ENCODE peak calls at places on chromosomes 6 and 20, in five cellular contexts. E is PC-3, D is neural progenitor cell, C is GM23338, A is MM.1S. R is an unnamed sample.
A peak's percentile ranks its signal among the peaks of the same experiment; 100 is the strongest.

GRCh38 chr6:1767481-1768246 is 157.9 kb downstream of the FOXC1 start:
- DNase-seq in E (peak; percentile 68), D (no peak), C (no peak), A (peak; percentile 49), R (peak; percentile 47)

GRCh38 chr6:47308674-47309325 is 905 bp downstream of the TNFRSF21 start:
- DNase-seq in E (peak; percentile 23), D (peak; percentile 70), C (peak; percentile 43), A (no peak), R (no peak)

GRCh38 chr20:58202039-58202438 is 26.4 kb downstream of the ANKRD60 start:
- DNase-seq in E (peak; percentile 29), D (no peak), C (no peak), A (no peak), R (no peak)

GRCh38 chr6:130680118-130680517 is 147.1 kb upstream of the SMLR1 start:
- DNase-seq in E (no peak), D (no peak), C (no peak), A (no peak), R (no peak)

GRCh38 chr6:159036673-159037072 is 8.1 kb downstream of the TAGAP start:
- DNase-seq in E (no peak), D (no peak), C (no peak), A (no peak), R (no peak)

GRCh38 chr6:2630891-2631458 is 119.7 kb downstream of the MYLK4 start:
- DNase-seq in E (peak; percentile 54), D (no peak), C (no peak), A (no peak), R (peak; percentile 57)

GRCh38 chr6:9195322-9195721 is 760.0 kb upstream of the SLC35B3 start:
- DNase-seq in E (no peak), D (no peak), C (no peak), A (no peak), R (no peak)

GRCh38 chr6:21188505-21189223 is 404.9 kb upstream of the SOX4 start:
- DNase-seq in E (no peak), D (no peak), C (no peak), A (peak; percentile 6), R (no peak)

GRCh38 chr6:85452441-85452881 is 2.6 kb downstream of the NT5E start:
- DNase-seq in E (no peak), D (no peak), C (no peak), A (no peak), R (no peak)

GRCh38 chr20:57246008-57246407 is 20.4 kb downstream of the BMP7 start:
- DNase-seq in E (no peak), D (no peak), C (no peak), A (no peak), R (no peak)

GRCh38 chr6:31581511-31582229 is 554 bp downstream of the LTB start:
- DNase-seq in E (no peak), D (peak; percentile 27), C (peak; percentile 43), A (no peak), R (no peak)

GRCh38 chr6:124487778-124488431 is 474.3 kb upstream of the RNF217 start:
- DNase-seq in E (peak; percentile 34), D (no peak), C (no peak), A (no peak), R (peak; percentile 38)

GRCh38 chr20:37734228-37734980 is 40.6 kb downstream of the CTNNBL1 start:
- DNase-seq in E (no peak), D (no peak), C (no peak), A (no peak), R (no peak)

GRCh38 chr6:22785036-22785435 is 215.7 kb downstream of the HDGFL1 start:
- DNase-seq in E (no peak), D (peak; percentile 72), C (peak; percentile 17), A (no peak), R (no peak)

GRCh38 chr6:87832025-87832825 is 130.2 kb upstream of the AKIRIN2 start:
- DNase-seq in E (peak; percentile 49), D (no peak), C (peak; percentile 50), A (peak; percentile 64), R (no peak)

GRCh38 chr6:52664185-52664990 is 6.5 kb upstream of the TMEM14A start:
- DNase-seq in E (peak; percentile 94), D (peak; percentile 97), C (peak; percentile 98), A (peak; percentile 96), R (peak; percentile 77)

GRCh38 chr20:22531756-22532155 is 52.6 kb downstream of the FOXA2 start:
- DNase-seq in E (no peak), D (no peak), C (no peak), A (no peak), R (no peak)

DNA sequence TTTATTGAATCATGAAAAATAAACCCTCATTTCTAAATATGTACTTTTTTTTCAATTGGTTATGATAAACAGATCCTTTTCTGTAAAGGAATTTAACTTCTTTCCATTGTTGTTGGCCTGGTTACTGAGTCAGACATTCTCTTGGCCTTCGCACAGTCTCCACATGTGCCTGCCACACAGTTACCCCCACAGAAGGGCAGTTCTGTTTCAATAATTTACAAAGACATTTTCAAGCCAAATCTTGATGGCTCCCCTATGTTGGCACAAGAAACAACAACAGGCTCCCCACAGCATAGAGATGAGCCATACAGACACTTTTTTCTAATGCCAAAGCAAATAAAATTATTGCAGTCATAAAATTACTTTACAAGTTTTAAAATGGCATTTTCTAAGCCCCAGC is 55.6 kb upstream of the BEND6 start:
- DNase-seq in E (peak; percentile 47), D (no peak), C (no peak), A (no peak), R (no peak)
- H3F3A ChIP-seq in E (no peaks in the 10 kb centered on the region), D (no peaks in the 10 kb centered on the region), C (no peaks in the 10 kb centered on the region), A (no peaks in the 10 kb centered on the region), R (no peaks in the 10 kb centered on the region)

DNA sequence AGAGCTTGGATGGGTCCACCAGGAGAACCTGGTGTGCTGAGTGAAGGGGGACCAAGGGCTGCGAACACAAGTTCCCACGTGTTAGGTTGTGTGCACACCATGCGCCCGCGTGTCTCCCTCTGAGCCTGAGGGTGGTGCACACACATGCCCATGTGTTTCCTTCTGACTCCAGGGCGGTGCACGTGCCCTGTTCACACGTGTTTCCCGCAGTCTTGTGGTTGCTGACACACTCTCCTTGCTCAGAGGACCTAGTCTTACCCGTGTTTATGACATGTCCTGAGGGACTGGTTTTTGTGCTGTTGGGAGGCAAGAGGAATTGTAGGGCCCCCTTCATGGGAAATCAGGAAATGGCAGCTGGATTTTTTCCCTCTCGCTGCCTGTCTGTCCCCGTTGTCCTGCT is 36.3 kb upstream of the PCMTD2 start:
- DNase-seq in E (no peak), D (no peak), C (no peak), A (peak; percentile 12), R (no peak)
- TF ChIP-seq EZH2 in E (no peak), D (no peak), C (no peak), A (no peak), R (no peak)

GRCh38 chr20:17664025-17664638 is 17.9 kb downstream of the RRBP1 start:
- DNase-seq in E (no peak), D (no peak), C (no peak), A (no peak), R (no peak)
- H3F3A ChIP-seq in E (no peaks in the 10 kb centered on the region), D (no peaks in the 10 kb centered on the region), C (no peaks in the 10 kb centered on the region), A (no peaks in the 10 kb centered on the region), R (peaks cover 4% of the 10 kb centered on the region)

GRCh38 chr20:59578602-59579403 is 25.5 kb upstream of the PHACTR3 start:
- DNase-seq in E (no peak), D (no peak), C (no peak), A (no peak), R (no peak)

GRCh38 chr20:59579404-59580207 is 24.7 kb upstream of the PHACTR3 start:
- DNase-seq in E (no peak), D (no peak), C (no peak), A (no peak), R (no peak)

GRCh38 chr20:59577037-59577808 is 27.1 kb upstream of the PHACTR3 start:
- DNase-seq in E (no peak), D (peak; percentile 27), C (peak; percentile 31), A (no peak), R (no peak)

GRCh38 chr20:59576216-59576953 is 28.0 kb upstream of the PHACTR3 start:
- DNase-seq in E (no peak), D (no peak), C (peak; percentile 62), A (no peak), R (no peak)

GRCh38 chr20:59577809-59578601 is 26.3 kb upstream of the PHACTR3 start:
- DNase-seq in E (no peak), D (no peak), C (no peak), A (no peak), R (no peak)
- TF ChIP-seq EZH2 in E (no peak), D (peak; percentile 75), C (peak; percentile 37), A (no peak), R (no peak)

GRCh38 chr20:32230707-32231106 is 23.0 kb downstream of the POFUT1 start:
- DNase-seq in E (no peak), D (no peak), C (no peak), A (no peak), R (no peak)

GRCh38 chr20:32231847-32232246 is 24.2 kb downstream of the POFUT1 start:
- DNase-seq in E (no peak), D (no peak), C (no peak), A (peak; percentile 82), R (no peak)

GRCh38 chr20:32229351-32229750 is 21.7 kb downstream of the POFUT1 start:
- DNase-seq in E (no peak), D (no peak), C (no peak), A (no peak), R (no peak)

GRCh38 chr20:32232487-32232886 is 24.8 kb downstream of the POFUT1 start:
- DNase-seq in E (no peak), D (no peak), C (no peak), A (no peak), R (no peak)

DNA sequence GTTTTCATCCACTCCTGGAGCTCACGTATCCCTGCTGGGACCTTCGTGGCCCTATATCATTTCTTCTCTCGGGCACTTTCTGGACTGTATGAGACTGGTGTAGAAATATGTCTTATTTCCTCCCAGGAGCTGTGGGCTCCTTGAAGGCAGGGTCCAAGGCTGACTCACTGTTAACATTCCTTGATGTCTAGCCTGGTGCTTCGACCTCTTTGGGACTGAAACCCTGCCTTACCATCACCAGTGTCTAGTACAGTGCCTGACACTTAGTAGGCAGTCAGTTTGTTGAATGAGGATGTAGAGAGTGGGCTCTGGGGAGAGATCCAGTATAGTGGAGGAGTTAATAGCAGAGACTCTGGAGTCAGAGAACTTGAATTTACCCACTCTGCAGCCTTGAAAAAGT is 23.6 kb downstream of the POFUT1 start:
- DNase-seq in E (no peak), D (no peak), C (no peak), A (no peak), R (no peak)
- H3F3A ChIP-seq in E (no peaks in the 10 kb centered on the region), D (no peaks in the 10 kb centered on the region), C (peaks cover 4% of the 10 kb centered on the region), A (peaks cover 15% of the 10 kb centered on the region), R (no peaks in the 10 kb centered on the region)

DNA sequence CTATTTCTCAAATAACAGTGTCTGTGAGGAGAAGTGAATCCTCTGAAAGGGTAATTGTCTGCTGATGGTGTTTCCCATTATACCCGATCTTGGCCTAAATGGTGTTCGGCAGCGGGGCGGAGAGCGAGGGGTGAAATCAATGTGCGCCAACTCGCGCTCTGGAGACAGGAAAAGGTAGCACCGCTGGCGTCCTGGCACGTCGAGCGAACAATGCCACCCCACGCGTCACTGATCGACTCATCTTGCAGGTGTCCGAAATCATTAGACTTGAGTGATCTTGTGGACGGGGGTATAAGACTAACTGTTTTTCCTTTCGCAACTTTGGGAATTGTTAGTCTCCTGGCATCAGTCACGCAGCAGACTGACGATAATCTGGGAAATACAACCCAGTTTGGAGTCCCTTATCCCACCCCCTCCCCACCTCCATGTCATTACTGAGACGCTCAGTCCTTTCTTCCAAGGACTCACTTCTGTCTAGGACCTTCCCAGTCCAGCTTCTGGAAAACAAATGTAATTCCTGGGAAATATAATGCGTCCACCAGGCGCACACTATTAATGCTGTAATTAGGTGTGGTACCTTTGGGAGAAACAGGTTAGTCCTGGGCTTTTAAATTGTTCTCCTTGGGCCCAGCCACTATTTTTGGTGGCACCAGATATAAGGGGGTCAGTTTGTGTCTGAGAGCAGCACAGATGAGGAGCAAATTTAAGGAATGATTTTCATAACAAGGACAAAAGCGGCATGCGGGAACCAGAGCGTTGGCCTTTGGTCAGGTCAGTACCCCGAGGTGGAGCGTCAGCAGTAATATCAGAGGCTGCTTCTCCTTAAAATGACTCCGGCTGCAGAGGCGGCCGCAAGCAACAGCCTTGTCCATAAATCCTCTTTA is 2.3 kb downstream of the LINC00237 start:
- DNase-seq in E (no peak), D (peak; percentile 52), C (peak; percentile 65), A (no peak), R (no peak)
- TF ChIP-seq EZH2 in E (no peak), D (peak; percentile 72), C (peak; percentile 47), A (no peak), R (no peak)